ENCODE peak calls at places on chromosomes 3 and 15, in seven cellular contexts. N is RWPE1, W is transverse colon, B is AG04450, J is mucosa of descending colon, Q is nephron progenitor cell, Y is upper lobe of left lung. L is an unnamed sample.

GRCh38 chr3:24591661-24592555 is 97.3 kb upstream of the THRB start:
- DNase-seq in N (peak), W (no peak), B (no peak), J (peak), Q (no peak), Y (no peak), L (peak)

GRCh38 chr3:12356175-12356574 is 67.3 kb downstream of the PPARG start:
- DNase-seq in N (no peak), W (no peak), B (no peak), J (no peak), Q (no peak), Y (no peak), L (no peak)

GRCh38 chr3:184333190-184333589 is 4.2 kb upstream of the FAM131A start:
- DNase-seq in N (no peak), W (no peak), B (no peak), J (no peak), Q (no peak), Y (no peak), L (no peak)

GRCh38 chr3:105367406-105368213 is 901 bp downstream of the ALCAM start:
- DNase-seq in N (peak), W (peak), B (no peak), J (peak), Q (peak), Y (peak), L (peak)

GRCh38 chr3:12395349-12396012 is 88.8 kb upstream of the TSEN2 start:
- DNase-seq in N (no peak), W (no peak), B (no peak), J (no peak), Q (no peak), Y (no peak), L (no peak)

GRCh38 chr3:94615275-94616065 is 552.6 kb downstream of the NSUN3 start:
- DNase-seq in N (peak), W (no peak), B (no peak), J (no peak), Q (no peak), Y (no peak), L (no peak)

GRCh38 chr3:4271834-4272233 is 31.3 kb upstream of the SETMAR start:
- DNase-seq in N (peak), W (no peak), B (no peak), J (no peak), Q (peak), Y (no peak), L (peak)

GRCh38 chr15:61974118-61974517 is 86.1 kb downstream of the VPS13C start:
- DNase-seq in N (no peak), W (no peak), B (no peak), J (no peak), Q (no peak), Y (no peak), L (no peak)

GRCh38 chr3:11248596-11248995 is 23.6 kb upstream of the ATG7 start:
- DNase-seq in N (no peak), W (no peak), B (no peak), J (no peak), Q (no peak), Y (no peak), L (peak)

GRCh38 chr3:160399347-160400047 is at the start of gene SMC4:
- DNase-seq in N (peak), W (peak), B (peak), J (peak), Q (peak), Y (peak), L (peak)

GRCh38 chr3:160400048-160400630 is 689 bp downstream of the SMC4 start:
- DNase-seq in N (no peak), W (peak), B (no peak), J (peak), Q (peak), Y (peak), L (peak)

GRCh38 chr3:160400631-160401150 is 1.2 kb downstream of the SMC4 start:
- DNase-seq in N (no peak), W (peak), B (no peak), J (peak), Q (peak), Y (peak), L (no peak)

GRCh38 chr3:160401301-160402095 is 2.0 kb downstream of the SMC4 start:
- DNase-seq in N (peak), W (peak), B (peak), J (peak), Q (no peak), Y (no peak), L (peak)

GRCh38 chr3:160398820-160399346 is at the start of gene IFT80:
- DNase-seq in N (peak), W (peak), B (peak), J (peak), Q (peak), Y (peak), L (peak)
- TF ChIP-seq CTCF in N (no peak), W (no peak), B (no peak), J (no peak), Q (no peak), Y (no peak), L (peak)

DNA sequence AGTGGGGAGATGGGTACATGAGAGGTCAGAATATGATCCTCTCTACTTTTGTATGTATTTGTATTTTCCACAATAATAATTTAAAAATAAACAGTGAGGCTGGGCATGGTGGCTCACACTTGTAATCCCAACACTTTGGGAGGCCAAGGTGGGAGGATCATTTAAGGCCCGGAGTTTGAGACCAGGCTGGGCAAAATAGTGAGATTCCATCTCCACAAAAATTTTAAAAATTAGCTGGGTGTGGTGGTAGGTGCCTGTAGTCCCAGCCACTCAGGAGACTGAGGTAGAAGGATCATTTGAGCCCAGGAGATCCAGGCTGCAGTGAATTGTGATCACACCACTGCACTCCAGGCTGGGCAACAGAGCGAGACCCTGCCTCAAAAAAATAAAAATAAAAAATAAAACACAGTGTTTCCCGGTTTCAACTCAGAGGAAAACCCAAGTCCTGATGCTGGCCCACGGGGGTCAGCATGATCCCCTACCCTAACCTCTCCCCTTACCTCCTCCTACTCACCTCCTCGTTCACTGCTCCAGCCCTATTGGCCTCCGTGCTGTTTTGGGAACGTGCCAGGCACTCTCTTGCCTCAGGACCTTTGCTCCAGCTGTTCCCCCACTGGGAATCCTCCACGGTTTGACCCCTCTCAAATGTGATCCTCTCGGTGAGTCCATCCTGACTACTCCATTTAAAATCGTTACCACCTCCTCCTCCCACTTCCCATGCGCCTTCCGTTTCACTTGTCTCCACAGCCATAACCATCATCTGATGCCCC is 2.9 kb upstream of the KLHL40 start:
- DNase-seq in N (no peak), W (no peak), B (no peak), J (no peak), Q (no peak), Y (no peak), L (no peak)
- TF ChIP-seq CTCF in N (no peak), W (no peak), B (no peak), J (no peak), Q (no peak), Y (no peak), L (no peak)

GRCh38 chr3:171165986-171166385 is 139.5 kb upstream of the SLC2A2 start:
- DNase-seq in N (peak), W (no peak), B (no peak), J (no peak), Q (no peak), Y (no peak), L (no peak)

GRCh38 chr3:171168551-171168950 is 142.0 kb upstream of the SLC2A2 start:
- DNase-seq in N (no peak), W (no peak), B (no peak), J (no peak), Q (no peak), Y (no peak), L (no peak)

GRCh38 chr3:171169866-171170265 is 143.3 kb upstream of the SLC2A2 start:
- DNase-seq in N (no peak), W (no peak), B (no peak), J (no peak), Q (no peak), Y (no peak), L (no peak)

GRCh38 chr3:171169443-171169842 is 142.9 kb upstream of the SLC2A2 start:
- DNase-seq in N (no peak), W (no peak), B (no peak), J (no peak), Q (no peak), Y (no peak), L (no peak)

GRCh38 chr3:171168086-171168485 is 141.6 kb upstream of the SLC2A2 start:
- DNase-seq in N (peak), W (no peak), B (no peak), J (no peak), Q (no peak), Y (no peak), L (peak)
- TF ChIP-seq CTCF in N (no peak), W (peak), B (peak), J (no peak), Q (no peak), Y (no peak), L (peak)

DNA sequence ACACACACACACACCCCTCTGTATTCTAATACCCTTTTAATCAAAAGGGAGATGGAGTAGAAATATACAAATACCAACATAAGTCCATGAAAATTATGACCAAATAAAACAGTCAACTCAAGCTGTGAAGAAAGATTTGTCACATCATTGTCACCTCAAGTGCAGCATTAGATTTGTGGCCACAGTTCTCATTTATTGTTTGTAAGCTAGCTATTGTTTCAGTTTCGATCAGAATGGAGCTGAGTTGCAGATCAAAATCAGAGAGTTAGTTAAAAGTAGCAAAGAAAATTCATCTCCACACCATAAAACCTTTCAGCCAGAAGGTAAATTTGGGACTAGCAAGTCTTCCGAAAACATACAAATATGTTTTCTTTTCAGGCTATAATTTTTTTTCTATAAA is 267.7 kb upstream of the LMCD1 start:
- DNase-seq in N (no peak), W (no peak), B (no peak), J (no peak), Q (no peak), Y (no peak), L (no peak)
- TF ChIP-seq CTCF in N (no peak), W (no peak), B (no peak), J (no peak), Q (no peak), Y (no peak), L (no peak)

DNA sequence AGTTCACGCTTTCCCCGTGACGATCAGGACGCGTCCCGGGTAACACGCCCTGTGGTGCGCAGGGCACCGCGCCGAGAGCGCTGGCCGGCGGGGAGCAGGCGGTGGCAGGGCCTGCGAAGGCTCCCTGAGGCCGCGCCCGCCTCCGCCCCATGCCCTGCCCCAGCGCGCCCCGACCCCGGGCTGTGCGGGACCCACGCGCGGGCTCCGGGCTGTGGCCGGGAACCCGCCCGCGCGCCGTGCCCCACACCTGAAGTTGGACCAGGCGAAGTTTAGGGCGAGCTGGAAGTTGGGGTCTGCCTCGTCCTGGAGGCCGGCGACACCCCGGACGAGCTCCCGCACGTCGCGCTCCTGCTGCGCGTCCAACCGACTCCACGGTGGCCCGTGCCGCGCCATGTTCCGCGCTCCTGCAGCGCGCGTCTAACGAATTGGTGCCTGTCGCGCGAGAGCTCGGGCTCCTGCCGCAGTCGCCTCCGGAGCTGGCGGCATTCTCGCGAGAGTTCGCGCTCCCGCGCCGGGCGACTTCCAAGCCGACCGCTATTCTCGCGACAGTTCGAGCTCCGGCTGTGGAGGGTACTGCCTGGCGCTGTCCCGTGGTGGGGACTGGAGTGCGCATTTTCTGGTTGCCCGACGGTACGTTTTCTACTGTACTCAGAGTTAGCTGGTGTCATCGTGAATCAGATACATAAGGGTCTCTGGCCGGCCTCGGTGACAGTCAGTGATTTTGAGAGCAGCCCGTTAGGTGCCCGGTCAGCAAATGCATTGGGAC is at the start of gene TUBGCP5:
- DNase-seq in N (peak), W (peak), B (peak), J (peak), Q (peak), Y (peak), L (peak)
- TF ChIP-seq CTCF in N (no peak), W (peak), B (peak), J (peak), Q (peak), Y (peak), L (peak)